ENCODE peak calls at places on chromosomes 3 and 15, in nine cellular contexts. K, H, B, Y, C, A, N, E and V are unnamed samples.

GRCh38 chr3:192840143-192840836 is 77.4 kb downstream of the MB21D2 start:
- DNase-seq in A (no peak), N (no peak), H (no peak), B (no peak), Y (no peak), C (no peak), E (no peak), K (no peak), V (no peak)

GRCh38 chr3:126537116-126537729 is 13.3 kb downstream of the CHST13 start:
- DNase-seq in Y (no peak), E (no peak), A (no peak), B (no peak), K (no peak), H (no peak), N (no peak), C (no peak), V (no peak)

GRCh38 chr15:80072285-80072684 is 12.8 kb downstream of the ZFAND6 start:
- DNase-seq in Y (no peak), B (peak; percentile 68), H (peak; percentile 89), K (peak; percentile 78), C (peak; percentile 74), A (peak; percentile 92), E (peak; percentile 91), N (no peak), V (peak; percentile 83)

GRCh38 chr3:177055557-177056290 is 141.6 kb downstream of the TBL1XR1 start:
- DNase-seq in H (no peak), E (no peak), A (no peak), Y (no peak), N (no peak), B (no peak), C (no peak), K (no peak), V (no peak)

GRCh38 chr3:16884748-16885587 is at the start of gene PLCL2:
- DNase-seq in C (no peak), B (peak; percentile 42), N (no peak), K (no peak), H (peak; percentile 91), E (peak; percentile 63), Y (peak; percentile 56), A (peak; percentile 35), V (no peak)

GRCh38 chr3:44106761-44107160 is 134.9 kb upstream of the TOPAZ1 start:
- DNase-seq in K (peak; percentile 76), E (peak; percentile 60), A (no peak), B (no peak), H (no peak), C (no peak), N (no peak), Y (no peak), V (no peak)

GRCh38 chr15:89446260-89446891 is 50.0 kb downstream of the RHCG start:
- DNase-seq in C (no peak), H (no peak), Y (no peak), B (no peak), E (no peak), N (no peak), K (no peak), A (no peak), V (no peak)

GRCh38 chr15:92023971-92024370 is 170.5 kb downstream of the SLCO3A1 start:
- DNase-seq in E (no peak), H (no peak), Y (no peak), C (no peak), A (no peak), B (no peak), K (no peak), N (no peak), V (no peak)

GRCh38 chr3:15882577-15882976 is 84.8 kb upstream of the ANKRD28 start:
- DNase-seq in E (no peak), A (no peak), C (no peak), B (no peak), N (no peak), K (no peak), Y (no peak), H (no peak), V (no peak)

GRCh38 chr3:142000341-142000870 is 124.0 kb downstream of the ATP1B3 start:
- DNase-seq in C (no peak), A (peak; percentile 50), N (no peak), B (no peak), H (no peak), Y (no peak), K (no peak), E (no peak), V (no peak)

GRCh38 chr3:108406661-108407206 is 103.7 kb downstream of the MYH15 start:
- DNase-seq in N (no peak), Y (no peak), B (peak; percentile 14), C (peak; percentile 57), K (peak; percentile 53), A (peak; percentile 39), H (peak; percentile 86), E (peak; percentile 89), V (peak; percentile 45)

GRCh38 chr3:149247025-149247710 is 25.5 kb upstream of the CP start:
- DNase-seq in K (no peak), Y (no peak), B (no peak), E (peak; percentile 12), N (no peak), A (peak; percentile 53), H (no peak), C (no peak), V (no peak)

GRCh38 chr3:52787672-52788625 is 6.6 kb upstream of the ITIH3 start:
- DNase-seq in B (no peak), C (no peak), H (no peak), E (no peak), Y (no peak), K (no peak), N (no peak), A (no peak), V (no peak)

GRCh38 chr3:192850501-192850981 is 67.1 kb downstream of the MB21D2 start:
- DNase-seq in E (peak; percentile 97), B (no peak), Y (no peak), C (no peak), H (no peak), N (no peak), A (peak; percentile 89), K (peak; percentile 67), V (peak; percentile 33)

GRCh38 chr15:98067339-98067738 is 106.8 kb downstream of the ARRDC4 start:
- DNase-seq in N (no peak), Y (no peak), A (no peak), K (no peak), E (no peak), H (no peak), C (peak; percentile 48), B (no peak), V (no peak)

GRCh38 chr3:14273886-14274517 is 95.4 kb downstream of the LSM3 start:
- DNase-seq in E (no peak), B (no peak), H (no peak), C (no peak), Y (no peak), A (peak; percentile 52), K (no peak), N (no peak), V (no peak)

GRCh38 chr3:160279657-160280056 is 54.4 kb downstream of the C3orf80 start:
- DNase-seq in E (no peak), K (no peak), Y (no peak), H (no peak), N (no peak), C (no peak), A (no peak), B (no peak), V (no peak)

GRCh38 chr15:93030430-93031102 is 58.4 kb downstream of the RGMA start:
- DNase-seq in H (peak; percentile 81), A (peak; percentile 47), B (peak; percentile 76), Y (peak; percentile 67), K (peak; percentile 68), C (peak; percentile 79), N (peak; percentile 72), E (peak; percentile 65), V (peak; percentile 63)

GRCh38 chr3:30578479-30578878 is 27.9 kb upstream of the TGFBR2 start:
- DNase-seq in N (no peak), A (peak; percentile 97), B (no peak), C (peak; percentile 21), K (peak; percentile 10), E (peak; percentile 23), H (no peak), Y (no peak), V (no peak)

GRCh38 chr3:158918008-158918407 is 116.2 kb downstream of the MFSD1 start:
- DNase-seq in Y (peak; percentile 22), H (peak; percentile 72), N (peak; percentile 34), E (peak; percentile 20), K (peak; percentile 13), C (peak; percentile 52), A (peak; percentile 80), B (peak; percentile 37), V (peak; percentile 33)

GRCh38 chr3:134291300-134292254 is 40.9 kb upstream of the RYK start:
- DNase-seq in H (no peak), A (peak; percentile 75), E (peak; percentile 23), C (no peak), N (no peak), K (no peak), B (no peak), Y (no peak), V (peak; percentile 16)